ENCODE peak calls at places on chromosomes 5 and 9, in nine cellular contexts. M, Q, X, C, Z, H, P, N and K are unnamed samples.

GRCh38 chr5:126594077-126594476 is 942 bp downstream of the ALDH7A1 start:
- DNase-seq in C (peak), P (no peak), Z (peak), X (no peak), N (peak), Q (no peak), M (no peak), H (no peak), K (no peak)

GRCh38 chr5:60349891-60350415 is 350.0 kb downstream of the DEPDC1B start:
- DNase-seq in Q (no peak), P (no peak), X (no peak), H (no peak), Z (no peak), C (no peak), M (no peak), N (no peak), K (no peak)

GRCh38 chr5:68172314-68172713 is 43.2 kb upstream of the PIK3R1 start:
- DNase-seq in Q (no peak), N (no peak), C (no peak), X (no peak), H (no peak), M (no peak), Z (no peak), P (no peak), K (no peak)

GRCh38 chr5:136084698-136085097 is 47.9 kb upstream of the SMAD5 start:
- DNase-seq in N (no peak), M (no peak), H (no peak), X (no peak), P (no peak), Q (no peak), Z (no peak), C (no peak), K (no peak)

GRCh38 chr9:16681659-16681990 is 188.8 kb downstream of the BNC2 start:
- DNase-seq in Z (no peak), C (no peak), Q (no peak), N (no peak), H (no peak), P (peak), X (no peak), M (no peak), K (no peak)

GRCh38 chr5:107869459-107870115 is 198.8 kb upstream of the EFNA5 start:
- DNase-seq in Q (no peak), P (peak), Z (peak), N (peak), C (peak), H (no peak), M (no peak), X (no peak), K (peak)

GRCh38 chr9:101388507-101388993 is 3.7 kb upstream of the BAAT start:
- DNase-seq in Q (no peak), M (no peak), C (no peak), X (no peak), H (no peak), P (peak), Z (no peak), N (peak), K (no peak)

GRCh38 chr9:95784318-95784717 is 91.2 kb upstream of the ERCC6L2 start:
- DNase-seq in M (no peak), P (no peak), Z (no peak), Q (no peak), H (no peak), C (no peak), X (no peak), N (no peak), K (no peak)

GRCh38 chr5:163718256-163718655 is 212.8 kb downstream of the MAT2B start:
- DNase-seq in M (no peak), N (no peak), C (no peak), X (no peak), P (no peak), Q (no peak), Z (no peak), H (no peak), K (no peak)

GRCh38 chr5:14863105-14863504 is 8.5 kb downstream of the ANKH start:
- DNase-seq in P (no peak), M (no peak), H (no peak), N (no peak), X (no peak), C (no peak), Z (no peak), Q (no peak), K (no peak)

GRCh38 chr5:127909078-127909477 is 174.5 kb upstream of the SLC12A2 start:
- DNase-seq in M (peak), N (peak), Z (peak), Q (peak), X (no peak), H (no peak), P (peak), C (peak), K (peak)

GRCh38 chr5:127941646-127942045 is 141.9 kb upstream of the SLC12A2 start:
- DNase-seq in N (no peak), H (no peak), Q (no peak), P (no peak), X (no peak), C (peak), M (peak), Z (no peak), K (no peak)

GRCh38 chr5:180101451-180102105 is 30.0 kb upstream of the RNF130 start:
- DNase-seq in N (no peak), C (no peak), Q (no peak), P (no peak), X (no peak), Z (no peak), H (no peak), M (no peak), K (no peak)

GRCh38 chr5:176692835-176693476 is 45.7 kb downstream of the TSPAN17 start:
- DNase-seq in H (no peak), P (no peak), C (no peak), M (no peak), Z (no peak), Q (no peak), X (no peak), N (no peak), K (no peak)

GRCh38 chr9:113501129-113501686 is 37.7 kb downstream of the RGS3 start:
- DNase-seq in N (no peak), H (no peak), X (no peak), P (no peak), Z (no peak), M (no peak), C (peak), Q (no peak), K (no peak)